ENCODE peak calls at places on chromosomes 4 and X, in five cellular contexts. P is stimulated activated CD8-positive, alpha-beta memory T cell treated with anti-CD3 and anti-CD28 coated beads, Interleukin-15, amount 100 ng/mL, for 4 hours; W is H9; D is HCT116; H is GM12865. C is an unnamed sample.

GRCh38 chrX:9355739-9356138 is 109.1 kb upstream of the TBL1X start:
- DNase-seq in P (no peak), H (no peak), D (no peak), W (no peak), C (no peak)

GRCh38 chr4:24794916-24795665 is at the start of gene SOD3:
- DNase-seq in W (peak), D (no peak), P (no peak), H (no peak), C (no peak)

GRCh38 chr4:31946456-31946855 is 1226.3 kb downstream of the PCDH7 start:
- DNase-seq in D (no peak), H (no peak), P (no peak), W (no peak), C (no peak)

GRCh38 chrX:96861228-96861627 is 22.5 kb upstream of the RPA4 start:
- DNase-seq in W (no peak), P (no peak), D (no peak), H (peak), C (no peak)

GRCh38 chrX:94854251-94854650 is 1180.2 kb downstream of the FAM133A start:
- DNase-seq in W (no peak), P (no peak), H (no peak), D (no peak), C (no peak)

GRCh38 chrX:24659646-24660045 is 12.5 kb upstream of the PCYT1B start:
- DNase-seq in D (no peak), P (no peak), H (no peak), W (no peak), C (no peak)

GRCh38 chrX:125289209-125289608 is 30.5 kb upstream of the TEX13C start:
- DNase-seq in D (no peak), H (no peak), W (no peak), P (no peak), C (no peak)

GRCh38 chrX:144616317-144616716 is 631.0 kb upstream of the SPANXN1 start:
- DNase-seq in P (no peak), W (no peak), D (no peak), H (no peak), C (no peak)

GRCh38 chr4:120694973-120695372 is 227.6 kb downstream of the PRDM5 start:
- DNase-seq in H (no peak), P (no peak), D (peak), W (no peak), C (no peak)

GRCh38 chr4:90970021-90970420 is 842.8 kb downstream of the CCSER1 start:
- DNase-seq in H (no peak), P (no peak), D (no peak), W (no peak), C (no peak)

GRCh38 chrX:47169726-47170515 is 23.7 kb upstream of the UBA1 start:
- DNase-seq in P (no peak), H (no peak), W (peak), D (no peak), C (no peak)

GRCh38 chr4:40731792-40732245 is 17.9 kb upstream of the NSUN7 start:
- DNase-seq in W (no peak), P (no peak), H (peak), D (no peak), C (no peak)

C was measured in MM.1S.